ENCODE peak calls at places on chromosomes 1 and 21, in five cellular contexts. K, C, G, X and F are unnamed samples.

GRCh38 chr1:26177182-26177684 is at the start of gene CNKSR1:
- DNase-seq in G (no peak), X (no peak), K (no peak), C (peak; percentile 89), F (no peak)

GRCh38 chr1:96966536-96967138 is 245.1 kb downstream of the PTBP2 start:
- DNase-seq in C (peak; percentile 78), G (peak; percentile 76), K (peak; percentile 37), X (peak; percentile 61), F (peak; percentile 93)

GRCh38 chr1:119133987-119134386 is 6.5 kb downstream of the WARS2 start:
- DNase-seq in C (no peak), K (no peak), X (no peak), G (peak; percentile 63), F (no peak)

GRCh38 chr1:48246727-48247126 is 24.2 kb downstream of the SLC5A9 start:
- DNase-seq in C (peak; percentile 81), X (no peak), G (no peak), K (no peak), F (no peak)

GRCh38 chr1:65804584-65804983 is 11.9 kb downstream of the PDE4B start:
- DNase-seq in C (no peak), K (no peak), G (no peak), X (no peak), F (no peak)

GRCh38 chr1:43067233-43067745 is 104.8 kb downstream of the EBNA1BP2 start:
- DNase-seq in X (no peak), G (no peak), K (no peak), C (no peak), F (no peak)

GRCh38 chr21:44986471-44987291 is 46.9 kb downstream of the SLX9 start:
- DNase-seq in C (no peak), G (no peak), X (no peak), K (no peak), F (no peak)

GRCh38 chr1:220511785-220512184 is 16.2 kb upstream of the MARK1 start:
- DNase-seq in G (no peak), K (no peak), C (no peak), X (no peak), F (no peak)

GRCh38 chr1:227469708-227470107 is 93.6 kb upstream of the ZNF678 start:
- DNase-seq in X (no peak), C (no peak), G (no peak), K (no peak), F (no peak)

GRCh38 chr1:203166192-203166940 is 9.3 kb downstream of the MYBPH start:
- DNase-seq in G (no peak), X (no peak), C (peak; percentile 53), K (no peak), F (peak; percentile 73)

GRCh38 chr1:185388346-185388745 is 71.3 kb upstream of the IVNS1ABP start:
- DNase-seq in K (no peak), X (no peak), C (no peak), G (no peak), F (no peak)

GRCh38 chr1:15153842-15154479 is 414 bp downstream of the TMEM51 start:
- DNase-seq in C (peak; percentile 81), X (no peak), G (peak; percentile 66), K (no peak), F (peak; percentile 57)

GRCh38 chr1:33055210-33055991 is 18.7 kb upstream of the AK2 start:
- DNase-seq in K (no peak), G (peak; percentile 87), X (no peak), C (peak; percentile 77), F (peak; percentile 85)

GRCh38 chr1:169072945-169073725 is 33.4 kb upstream of the ATP1B1 start:
- DNase-seq in G (no peak), C (peak; percentile 71), X (no peak), K (no peak), F (no peak)

GRCh38 chr1:20100632-20101355 is 18.5 kb downstream of the PLA2G2D start:
- DNase-seq in X (no peak), C (peak; percentile 46), G (peak; percentile 48), K (no peak), F (peak; percentile 56)

GRCh38 chr1:36341626-36342320 is 18.3 kb upstream of the EVA1B start:
- DNase-seq in K (no peak), C (no peak), X (no peak), G (no peak), F (peak; percentile 61)

GRCh38 chr1:160907976-160908375 is 23.0 kb upstream of the ITLN1 start:
- DNase-seq in X (no peak), C (no peak), K (no peak), G (no peak), F (peak; percentile 69)

GRCh38 chr1:156435551-156436318 is 64.8 kb downstream of the MEF2D start:
- DNase-seq in X (no peak), G (no peak), K (no peak), C (no peak), F (no peak)

GRCh38 chr21:17414766-17415165 is 98.1 kb upstream of the CXADR start:
- DNase-seq in K (no peak), G (no peak), C (no peak), X (no peak), F (no peak)

GRCh38 chr1:171663854-171664550 is 11.5 kb upstream of the MYOC start:
- DNase-seq in K (no peak), C (no peak), X (no peak), G (no peak), F (no peak)

GRCh38 chr1:15046487-15047165 is 106.9 kb upstream of the TMEM51 start:
- DNase-seq in C (peak; percentile 65), G (peak; percentile 81), K (no peak), X (peak; percentile 10), F (peak; percentile 86)

GRCh38 chr1:161300478-161300877 is 9.3 kb downstream of the MPZ start:
- DNase-seq in G (no peak), X (no peak), C (no peak), K (no peak), F (no peak)

GRCh38 chr1:183163311-183163710 is 22.8 kb upstream of the LAMC2 start:
- DNase-seq in X (no peak), C (no peak), K (no peak), G (peak; percentile 95), F (no peak)

DNA sequence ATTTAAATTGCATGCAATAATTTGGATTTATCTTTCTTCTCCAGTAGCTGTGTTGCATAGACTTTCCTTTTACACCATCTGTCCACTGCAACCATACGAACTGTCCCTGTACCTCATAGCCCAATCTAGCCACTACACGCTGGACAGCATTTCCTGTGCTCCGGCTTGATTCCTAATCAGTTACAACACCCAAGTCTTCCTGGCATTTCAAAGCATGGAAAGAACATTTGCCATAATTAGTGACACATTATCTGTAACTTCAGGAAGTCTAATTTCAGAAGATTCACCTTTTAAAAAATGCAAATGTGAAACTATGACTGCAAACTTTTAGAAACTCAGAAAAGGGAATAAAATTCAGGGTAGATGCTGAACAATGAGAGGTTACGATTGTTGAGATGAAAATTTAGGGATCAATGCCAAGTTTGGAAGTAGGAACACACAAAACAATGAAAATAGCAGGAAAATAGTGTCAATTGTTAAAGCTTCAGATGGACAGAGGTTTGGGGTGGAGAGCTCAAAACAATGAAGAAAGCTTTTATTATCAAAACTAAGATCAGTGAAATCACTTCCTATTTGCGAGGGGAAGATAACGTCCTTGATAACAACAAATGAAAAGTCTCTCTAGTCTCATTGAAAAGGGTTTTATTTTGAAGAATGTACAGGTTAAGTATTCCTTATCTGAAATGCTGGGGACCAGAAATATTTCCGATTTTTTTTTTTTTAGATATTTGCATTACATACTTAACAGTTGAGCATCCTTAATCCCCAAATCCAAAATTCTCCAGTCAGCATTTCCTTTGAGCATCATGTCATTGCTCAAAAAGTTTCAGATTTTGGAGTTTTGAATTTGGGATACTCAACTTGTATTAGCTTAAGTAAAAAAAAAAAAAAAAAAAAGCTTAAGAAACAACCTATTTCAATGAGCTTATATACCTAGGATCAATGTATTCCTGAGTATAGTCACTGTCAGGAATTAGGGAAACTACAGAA is 107.3 kb downstream of the FNBP1L start:
- DNase-seq in X (no peak), G (no peak), K (no peak), C (no peak), F (no peak)
- H3K36me3 ChIP-seq in X (no peaks in the 10 kb centered on the region), G (peaks cover 10% of the 10 kb centered on the region), K (no peaks in the 10 kb centered on the region), C (peaks cover 12% of the 10 kb centered on the region), F (no peaks in the 10 kb centered on the region)

GRCh38 chr1:80218112-80218511 is 1211.6 kb upstream of the ADGRL4 start:
- DNase-seq in G (peak; percentile 59), C (no peak), X (no peak), K (no peak), F (no peak)
- H3K27ac ChIP-seq in G (no peak overlapping the region), C (no peak overlapping the region), X (no peak overlapping the region), K (no peak overlapping the region), F (no peak overlapping the region)

GRCh38 chr1:39046811-39047210 is 20.7 kb downstream of the NDUFS5 start:
- DNase-seq in G (no peak), C (no peak), K (no peak), X (no peak), F (peak; percentile 21)

GRCh38 chr1:39047374-39048229 is 21.5 kb downstream of the NDUFS5 start:
- DNase-seq in C (no peak), X (no peak), K (no peak), G (peak; percentile 87), F (peak; percentile 37)

GRCh38 chr1:39050001-39050400 is 23.9 kb downstream of the NDUFS5 start:
- DNase-seq in X (no peak), K (no peak), C (no peak), G (no peak), F (no peak)

GRCh38 chr1:39048745-39049370 is 22.7 kb downstream of the NDUFS5 start:
- DNase-seq in K (no peak), X (no peak), G (no peak), C (no peak), F (no peak)

GRCh38 chr1:39051956-39052355 is 25.8 kb downstream of the NDUFS5 start:
- DNase-seq in C (no peak), X (no peak), K (no peak), G (no peak), F (no peak)
- H3K4me3 ChIP-seq in C (no peak overlapping the region), X (no peak overlapping the region), K (no peak overlapping the region), G (no peak overlapping the region), F (no peak overlapping the region)

DNA sequence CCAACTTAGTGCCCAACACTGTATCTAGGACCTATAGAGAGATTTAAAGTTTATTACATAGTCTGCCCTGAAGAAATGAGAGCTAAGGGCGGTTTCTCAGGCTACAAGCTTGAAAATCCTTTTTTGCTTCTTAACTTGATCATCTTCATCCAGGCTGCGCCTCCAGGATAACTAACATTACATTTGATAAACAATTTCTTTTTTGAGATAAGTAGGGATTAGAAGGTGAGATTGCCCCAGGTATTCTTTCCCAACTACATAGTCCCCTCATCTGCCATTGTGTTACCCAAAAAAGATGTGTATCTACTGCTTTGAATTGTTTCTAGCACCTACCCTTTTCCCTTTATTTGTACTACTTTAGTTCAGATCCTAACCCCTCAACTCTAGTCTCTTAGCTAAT is 25.4 kb downstream of the NUF2 start:
- DNase-seq in X (no peak), C (no peak), K (no peak), G (no peak), F (no peak)
- H3K36me3 ChIP-seq in X (no peaks in the 10 kb centered on the region), C (no peaks in the 10 kb centered on the region), K (no peaks in the 10 kb centered on the region), G (peaks cover 2% of the 10 kb centered on the region), F (no peaks in the 10 kb centered on the region)

GRCh38 chr1:245091818-245092637 is 62.8 kb upstream of the KIF26B start:
- DNase-seq in G (peak; percentile 99), C (no peak), X (no peak), K (no peak), F (no peak)
- H3K27ac ChIP-seq in G (peak overlapping the region; percentile 75), C (peak overlapping the region; percentile 25), X (no peak overlapping the region), K (no peak overlapping the region), F (no peak overlapping the region)